ENCODE peak calls at places on chromosome 3, in six cellular contexts. U is SW480, Y is ureter, S is NCI-H2029 treated with DMSO at 0.1 percent for 48 hours, D is heart right ventricle, F is HEK293T. J is an unnamed sample.

GRCh38 chr3:151037746-151038145 is 47.7 kb upstream of the MED12L start:
- DNase-seq in U (peak; percentile 65), Y (peak; percentile 44), S (no peak), D (peak; percentile 13), F (no peak), J (no peak)

GRCh38 chr3:19016846-19017245 is 131.5 kb upstream of the KCNH8 start:
- DNase-seq in U (no peak), Y (no peak), S (no peak), D (no peak), F (no peak), J (no peak)

GRCh38 chr3:142470826-142471225 is 23.0 kb upstream of the XRN1 start:
- DNase-seq in U (no peak), Y (no peak), S (no peak), D (no peak), F (no peak), J (no peak)

GRCh38 chr3:182469086-182469485 is 324.2 kb upstream of the ATP11B start:
- DNase-seq in U (no peak), Y (no peak), S (no peak), D (no peak), F (no peak), J (no peak)

GRCh38 chr3:77102916-77103769 is 63.2 kb downstream of the ROBO2 start:
- DNase-seq in U (no peak), Y (no peak), S (no peak), D (no peak), F (peak; percentile 28), J (no peak)

GRCh38 chr3:31476209-31476608 is 56.5 kb upstream of the STT3B start:
- DNase-seq in U (no peak), Y (no peak), S (no peak), D (no peak), F (no peak), J (no peak)

GRCh38 chr3:172142074-172143059 is 103.0 kb downstream of the FNDC3B start:
- DNase-seq in U (no peak), Y (no peak), S (no peak), D (no peak), F (no peak), J (no peak)

GRCh38 chr3:61580982-61581654 is 19.7 kb downstream of the PTPRG start:
- DNase-seq in U (no peak), Y (no peak), S (no peak), D (no peak), F (no peak), J (no peak)

GRCh38 chr3:124627501-124627908 is 102.7 kb upstream of the UMPS start:
- DNase-seq in U (no peak), Y (no peak), S (no peak), D (no peak), F (no peak), J (no peak)

GRCh38 chr3:134348524-134348923 is 25.7 kb downstream of the AMOTL2 start:
- DNase-seq in U (no peak), Y (no peak), S (no peak), D (no peak), F (no peak), J (peak; percentile 91)

GRCh38 chr3:14458434-14459280 is 56.3 kb downstream of the SLC6A6 start:
- DNase-seq in U (no peak), Y (no peak), S (no peak), D (no peak), F (no peak), J (no peak)